ENCODE peak calls at places on chromosomes 6 and 20, in eight cellular contexts. K is progenitor cell of endocrine pancreas, G is fibroblast of pulmonary artery, V is astrocyte, I is lower lobe of right lung, X is hepatocyte, N is foreskin keratinocyte, S is tibial artery. E is an unnamed sample.

GRCh38 chr6:77620290-77620882 is 32.5 kb upstream of the MEI4 start:
- DNase-seq in K (no peak), G (peak; percentile 16), V (no peak), I (no peak), X (peak; percentile 60), N (no peak), S (no peak), E (no peak)

GRCh38 chr20:3808141-3808479 is 12.0 kb downstream of the CDC25B start:
- DNase-seq in K (no peak), G (peak; percentile 94), V (peak; percentile 89), I (peak; percentile 85), X (peak; percentile 89), N (peak; percentile 63), S (peak; percentile 93), E (no peak)

GRCh38 chr6:36688534-36689075 is 9.0 kb upstream of the RAB44 start:
- DNase-seq in K (no peak), G (no peak), V (no peak), I (no peak), X (no peak), N (no peak), S (no peak), E (no peak)

GRCh38 chr6:104887350-104887749 is 27.6 kb upstream of the HACE1 start:
- DNase-seq in K (peak; percentile 12), G (peak; percentile 49), V (peak; percentile 12), I (no peak), X (peak; percentile 63), N (no peak), S (no peak), E (no peak)

GRCh38 chr6:168212322-168212721 is 107.3 kb downstream of the DACT2 start:
- DNase-seq in K (no peak), G (no peak), V (no peak), I (no peak), X (no peak), N (no peak), S (peak; percentile 4), E (no peak)

GRCh38 chr6:148538251-148539190 is 195.9 kb downstream of the SASH1 start:
- DNase-seq in K (no peak), G (peak; percentile 42), V (peak; percentile 78), I (no peak), X (no peak), N (no peak), S (no peak), E (no peak)

GRCh38 chr20:14232650-14233049 is 104.8 kb downstream of the FLRT3 start:
- DNase-seq in K (no peak), G (no peak), V (no peak), I (no peak), X (no peak), N (no peak), S (no peak), E (no peak)

GRCh38 chr20:57783196-57783595 is 73.4 kb upstream of the PMEPA1 start:
- DNase-seq in K (no peak), G (no peak), V (no peak), I (no peak), X (no peak), N (no peak), S (peak; percentile 12), E (no peak)

GRCh38 chr20:23541330-23541729 is 27.0 kb downstream of the CST9L start:
- DNase-seq in K (no peak), G (no peak), V (no peak), I (no peak), X (peak; percentile 25), N (peak; percentile 24), S (no peak), E (no peak)

GRCh38 chr20:4925842-4926530 is 75.3 kb downstream of the SLC23A2 start:
- DNase-seq in K (no peak), G (peak; percentile 83), V (peak; percentile 87), I (peak; percentile 53), X (no peak), N (peak; percentile 13), S (peak; percentile 78), E (peak; percentile 13)

GRCh38 chr20:52410182-52410647 is 218.6 kb upstream of the ZFP64 start:
- DNase-seq in K (no peak), G (peak; percentile 84), V (peak; percentile 74), I (peak; percentile 49), X (peak; percentile 58), N (peak; percentile 16), S (no peak), E (peak; percentile 18)

GRCh38 chr6:130912451-130912850 is 85.2 kb downstream of the SMLR1 start:
- DNase-seq in K (no peak), G (no peak), V (no peak), I (no peak), X (no peak), N (no peak), S (no peak), E (no peak)

GRCh38 chr6:125044667-125045066 is 82.4 kb downstream of the RNF217 start:
- DNase-seq in K (no peak), G (no peak), V (no peak), I (no peak), X (no peak), N (no peak), S (no peak), E (no peak)

GRCh38 chr6:168032383-168032760 is 34.9 kb downstream of the KIF25 start:
- DNase-seq in K (no peak), G (peak; percentile 69), V (peak; percentile 88), I (no peak), X (peak; percentile 61), N (peak; percentile 21), S (no peak), E (no peak)

GRCh38 chr6:159919011-159919511 is 28.3 kb downstream of the MAS1 start:
- DNase-seq in K (no peak), G (peak; percentile 52), V (peak; percentile 27), I (no peak), X (no peak), N (no peak), S (no peak), E (no peak)

GRCh38 chr6:6546318-6547110 is 42.0 kb upstream of the LY86 start:
- DNase-seq in K (peak; percentile 28), G (peak; percentile 16), V (peak; percentile 17), I (peak; percentile 65), X (peak; percentile 63), N (no peak), S (peak; percentile 36), E (no peak)

GRCh38 chr6:130178692-130179091 is 44.1 kb downstream of the SAMD3 start:
- DNase-seq in K (no peak), G (peak; percentile 84), V (peak; percentile 97), I (no peak), X (peak; percentile 76), N (peak; percentile 81), S (no peak), E (peak; percentile 63)

GRCh38 chr20:2023151-2023550 is 29.3 kb upstream of the PDYN start:
- DNase-seq in K (no peak), G (no peak), V (no peak), I (no peak), X (no peak), N (no peak), S (no peak), E (no peak)

GRCh38 chr6:42939810-42940167 is 10.5 kb downstream of the CNPY3 start:
- DNase-seq in K (no peak), G (no peak), V (no peak), I (no peak), X (no peak), N (no peak), S (no peak), E (no peak)

DNA sequence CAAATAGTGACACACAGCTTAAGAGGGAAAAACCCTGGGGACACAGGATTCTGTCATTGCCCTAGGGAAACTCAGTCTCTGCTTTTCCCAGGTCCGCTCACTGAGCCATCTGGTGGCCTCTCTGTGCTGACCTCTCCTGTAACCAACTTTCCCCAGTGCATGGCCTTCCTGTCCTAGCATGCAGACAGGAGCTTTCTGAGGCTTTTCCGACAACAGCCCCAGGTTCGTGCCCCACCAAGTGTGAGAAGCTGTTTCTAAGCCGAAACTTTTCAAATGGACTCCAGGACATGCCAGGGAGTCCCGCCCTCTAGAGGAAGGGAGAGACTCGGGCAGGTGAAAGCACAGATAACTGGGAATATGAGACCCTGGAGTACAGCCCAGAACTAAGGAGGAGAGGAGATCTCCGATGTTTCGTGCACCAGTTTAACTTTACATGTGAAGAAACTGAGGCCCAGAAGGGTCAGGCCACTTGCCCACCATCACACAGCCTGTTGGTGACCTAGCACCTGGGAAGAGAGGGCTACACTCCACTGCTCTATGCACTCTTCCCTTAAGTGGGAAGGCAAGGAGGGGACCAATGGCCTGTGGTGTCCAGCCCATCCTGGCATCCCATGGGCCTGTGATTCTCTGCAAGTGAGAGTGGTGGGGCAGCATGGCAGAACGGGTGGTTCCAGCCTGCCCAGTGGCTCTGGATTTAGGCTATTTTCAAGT is 46.2 kb downstream of the RPP40 start:
- DNase-seq in K (no peak), G (peak; percentile 17), V (no peak), I (no peak), X (no peak), N (no peak), S (no peak), E (no peak)
- TF ChIP-seq CTCF in K (peak; percentile 38), G (peak; percentile 24), V (no peak), I (no peak), X (no peak), N (peak; percentile 48), S (peak; percentile 11), E (peak; percentile 47)

DNA sequence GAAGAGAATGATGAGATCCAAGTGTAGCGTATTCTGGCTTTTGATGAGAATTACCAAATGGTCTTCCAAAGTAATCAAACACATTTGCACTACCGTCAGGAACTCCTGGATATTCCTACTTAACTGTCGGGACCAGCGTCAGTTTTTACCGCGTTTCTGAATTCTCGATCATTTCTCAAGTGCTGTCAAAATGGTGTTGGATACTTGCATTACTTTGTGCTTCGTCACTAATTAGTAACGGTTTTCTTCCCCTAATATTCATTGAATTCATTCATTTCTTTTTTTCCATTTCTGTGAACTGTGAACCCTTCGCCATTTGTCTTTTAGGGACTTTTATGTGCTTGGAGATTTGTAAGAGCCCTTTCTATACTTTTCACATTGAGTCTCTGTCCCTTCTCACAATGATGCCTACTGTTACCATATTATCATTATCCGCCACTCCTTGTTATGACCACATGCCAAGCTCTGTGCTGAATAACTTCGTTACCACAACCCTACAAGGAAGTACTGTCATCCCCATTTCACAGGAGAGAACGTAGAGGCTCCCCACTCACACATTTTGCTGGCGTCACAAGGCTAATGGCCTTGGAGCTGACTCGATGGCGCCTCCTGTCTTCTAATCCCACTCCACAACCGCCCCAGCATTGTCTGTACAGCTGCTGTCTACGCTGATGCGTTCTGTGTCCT is 74.2 kb upstream of the QKI start:
- DNase-seq in K (no peak), G (no peak), V (peak; percentile 51), I (no peak), X (no peak), N (no peak), S (no peak), E (no peak)
- TF ChIP-seq CTCF in K (no peak), G (no peak), V (no peak), I (no peak), X (no peak), N (no peak), S (no peak), E (no peak)

DNA sequence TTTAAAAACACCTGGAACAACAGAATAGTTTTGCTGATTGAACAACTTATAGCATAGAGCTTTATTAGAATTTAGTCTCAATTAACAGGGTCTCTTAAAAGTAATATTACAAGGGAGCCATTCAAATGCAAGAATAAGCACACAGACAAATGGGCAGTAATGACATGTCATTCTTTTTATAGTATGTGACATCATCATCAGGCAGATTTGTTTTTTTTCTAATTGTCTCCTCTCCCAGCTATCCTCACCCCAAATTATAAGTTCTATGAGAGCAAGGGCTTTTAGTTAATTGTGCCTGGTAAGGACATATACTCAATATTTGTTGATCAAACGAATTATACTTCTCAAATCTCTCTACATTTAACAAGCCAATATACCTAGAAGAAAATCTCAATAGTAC is 11.0 kb downstream of the PGM3 start:
- DNase-seq in K (no peak), G (no peak), V (no peak), I (no peak), X (no peak), N (no peak), S (no peak), E (no peak)
- TF ChIP-seq CTCF in K (no peak), G (no peak), V (no peak), I (no peak), X (no peak), N (no peak), S (no peak), E (no peak)

GRCh38 chr20:62405108-62405980 is 1.7 kb downstream of the CABLES2 start:
- DNase-seq in K (peak; percentile 42), G (peak; percentile 79), V (peak; percentile 35), I (no peak), X (peak; percentile 74), N (no peak), S (peak; percentile 42), E (no peak)
- TF ChIP-seq CTCF in K (peak; percentile 67), G (peak; percentile 75), V (peak; percentile 53), I (peak; percentile 41), X (peak; percentile 56), N (peak; percentile 50), S (peak; percentile 56), E (peak; percentile 54)